ENCODE peak calls at places on chromosomes 12 and 14, in four cellular contexts. M is CD8-positive, alpha-beta T cell; G is pancreas; Q is thyroid gland. A is an unnamed sample. For H3K4me1, the result is how much of the 10 kb centered on the place peaks cover.

GRCh38 chr14:92665699-92666110 is 82.7 kb downstream of the LGMN start:
- DNase-seq in M (no peak), G (no peak), Q (no peak), A (no peak)

GRCh38 chr14:64726585-64726890 is 22.3 kb downstream of the PLEKHG3 start:
- DNase-seq in M (no peak), G (peak), Q (no peak), A (peak)

GRCh38 chr12:112304411-112304810 is 77.8 kb downstream of the HECTD4 start:
- DNase-seq in M (no peak), G (no peak), Q (no peak), A (no peak)

GRCh38 chr12:49887536-49888401 is 15.9 kb downstream of the FAIM2 start:
- DNase-seq in M (no peak), G (no peak), Q (no peak), A (no peak)

GRCh38 chr12:89528434-89528833 is 2.6 kb upstream of the POC1B start:
- DNase-seq in M (no peak), G (no peak), Q (no peak), A (no peak)

GRCh38 chr12:55996715-55997534 is at the start of gene SUOX:
- DNase-seq in M (peak), G (peak), Q (peak), A (peak)

GRCh38 chr12:4287325-4288290 is 14.0 kb downstream of the CCND2 start:
- DNase-seq in M (no peak), G (no peak), Q (no peak), A (peak)

GRCh38 chr14:46140445-46140844 is 511.1 kb downstream of the RPL10L start:
- DNase-seq in M (no peak), G (no peak), Q (no peak), A (no peak)

GRCh38 chr14:69928111-69928523 is 48.9 kb downstream of the SMOC1 start:
- DNase-seq in M (no peak), G (no peak), Q (peak), A (peak)

GRCh38 chr12:9635014-9635413 is 27.3 kb upstream of the KLRB1 start:
- DNase-seq in M (no peak), G (no peak), Q (no peak), A (no peak)

GRCh38 chr12:13713746-13714400 is 267.5 kb downstream of the GRIN2B start:
- DNase-seq in M (no peak), G (no peak), Q (no peak), A (no peak)

GRCh38 chr14:83379371-83379770 is 1845.7 kb upstream of the SEL1L start:
- DNase-seq in M (no peak), G (no peak), Q (no peak), A (no peak)

GRCh38 chr14:70931008-70931407 is 23.7 kb downstream of the PCNX1 start:
- DNase-seq in M (no peak), G (no peak), Q (no peak), A (peak)

GRCh38 chr14:85402546-85403162 is 127.3 kb upstream of the FLRT2 start:
- DNase-seq in M (no peak), G (no peak), Q (no peak), A (no peak)

GRCh38 chr12:53791735-53792326 is 40.1 kb upstream of the CISTR start:
- DNase-seq in M (peak), G (peak), Q (no peak), A (no peak)

GRCh38 chr14:94542811-94543449 is 18.3 kb upstream of the SERPINA4 start:
- DNase-seq in M (no peak), G (no peak), Q (no peak), A (no peak)

GRCh38 chr14:97022741-97023140 is 225.6 kb downstream of the VRK1 start:
- DNase-seq in M (no peak), G (no peak), Q (no peak), A (no peak)

GRCh38 chr12:45688188-45688587 is 41.3 kb upstream of the ARID2 start:
- DNase-seq in M (no peak), G (no peak), Q (no peak), A (no peak)

GRCh38 chr14:53946071-53946403 is 10.6 kb downstream of the BMP4 start:
- DNase-seq in M (no peak), G (no peak), Q (no peak), A (no peak)

GRCh38 chr14:105161314-105161713 is 7.3 kb downstream of the JAG2 start:
- DNase-seq in M (no peak), G (peak), Q (no peak), A (no peak)

GRCh38 chr12:105470601-105471000 is 140.1 kb downstream of the C12orf75 start:
- DNase-seq in M (no peak), G (no peak), Q (no peak), A (no peak)

GRCh38 chr12:100743060-100743459 is 51.5 kb upstream of the ANO4 start:
- DNase-seq in M (no peak), G (no peak), Q (no peak), A (no peak)

GRCh38 chr12:122966743-122967058 is 438 bp upstream of the ABCB9 start:
- DNase-seq in M (no peak), G (no peak), Q (no peak), A (no peak)

GRCh38 chr12:86445361-86445760 is 189.2 kb upstream of the MGAT4C start:
- DNase-seq in M (no peak), G (no peak), Q (no peak), A (no peak)

GRCh38 chr12:113069751-113070116 is 13.2 kb downstream of the DTX1 start:
- DNase-seq in M (no peak), G (no peak), Q (no peak), A (no peak)

GRCh38 chr14:37595809-37596595 is 573 bp downstream of the TTC6 start:
- DNase-seq in M (peak), G (peak), Q (no peak), A (peak)

GRCh38 chr14:36521598-36522345 is 1.7 kb upstream of the NKX2-1 start:
- DNase-seq in M (no peak), G (no peak), Q (peak), A (no peak)

DNA sequence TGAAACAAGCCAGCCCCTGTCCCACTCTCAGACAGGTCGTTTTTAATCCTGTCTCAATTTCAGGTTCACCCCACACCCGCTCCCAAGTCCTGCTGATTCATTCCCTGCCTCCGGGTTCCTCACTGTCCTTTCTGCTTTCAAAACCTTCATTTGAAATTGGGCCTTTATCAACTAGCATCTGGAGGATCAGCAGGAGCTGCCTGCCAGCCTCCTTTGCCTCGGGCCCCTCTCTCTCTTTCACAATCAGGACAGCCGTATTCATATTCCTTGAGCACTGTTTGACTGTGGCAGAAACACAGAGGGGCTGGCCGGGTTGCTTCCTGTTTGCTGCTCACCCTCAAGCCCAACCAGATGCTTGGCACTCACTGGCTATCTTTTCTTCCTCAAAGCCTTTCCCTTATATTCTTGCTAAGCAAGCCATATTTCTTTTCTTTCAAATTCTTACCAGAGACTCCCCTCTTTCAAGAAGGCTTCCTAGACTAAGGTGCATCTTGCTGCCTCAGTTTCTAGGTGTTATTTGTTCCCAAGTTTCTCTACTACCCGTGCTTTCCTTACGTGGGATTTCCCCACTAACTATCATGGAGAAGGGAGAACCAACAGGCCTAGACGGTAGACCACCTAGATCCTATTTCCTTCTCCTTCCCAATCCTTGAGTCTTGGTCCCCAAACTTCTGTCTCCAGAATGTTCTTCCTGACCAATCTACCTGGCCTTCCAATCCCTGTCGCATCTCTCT is 3.0 kb downstream of the GALNT6 start:
- DNase-seq in M (no peak), G (no peak), Q (no peak), A (peak)
- H3K27ac ChIP-seq in M (no peak), G (no peak), Q (no peak), A (no peak)

DNA sequence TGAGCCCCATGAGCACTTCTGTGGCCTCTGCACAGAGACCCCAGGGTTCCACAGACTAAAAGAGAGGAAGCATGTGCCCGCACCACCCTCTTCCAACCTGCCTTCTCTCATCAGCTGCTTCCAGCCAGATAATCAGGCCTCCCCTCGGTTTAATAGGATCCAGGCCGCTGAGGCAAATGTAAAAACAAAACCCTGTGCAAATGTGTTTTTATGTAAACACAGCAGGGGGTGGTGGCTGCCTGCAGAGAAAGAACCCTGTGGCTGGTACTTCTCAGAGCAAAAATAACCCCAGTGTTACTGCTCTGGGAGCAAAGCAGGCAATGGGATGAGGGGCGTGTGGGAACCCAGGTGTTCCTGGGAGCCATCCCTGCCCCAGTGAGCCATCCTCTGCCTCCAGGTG is 46.2 kb downstream of the WSCD2 start:
- DNase-seq in M (no peak), G (no peak), Q (peak), A (no peak)
- TF ChIP-seq CTCF in M (no peak), G (no peak), Q (peak), A (no peak)

DNA sequence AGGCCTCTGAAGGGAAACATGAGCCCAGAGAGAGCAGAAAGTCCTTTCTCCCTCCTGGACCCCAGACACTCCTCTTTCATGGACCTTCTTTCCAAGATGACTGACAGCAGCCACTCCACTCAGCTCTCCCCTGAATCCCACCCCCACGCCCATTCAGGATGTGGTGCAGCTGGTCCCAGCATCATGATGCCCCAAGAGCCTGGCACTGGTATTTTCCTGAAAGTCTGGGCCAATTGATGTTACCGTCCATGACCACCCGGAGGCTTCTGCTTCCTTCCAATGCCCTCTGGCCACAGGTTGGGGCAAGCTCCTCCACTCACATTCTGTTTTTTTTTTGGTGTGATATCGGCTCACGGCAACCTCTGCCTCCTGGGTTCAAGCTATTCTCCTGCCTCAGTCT is 112.6 kb downstream of the CALM1 start:
- DNase-seq in M (no peak), G (no peak), Q (no peak), A (no peak)
- H3K4me1 ChIP-seq in M (under half), G (under half), Q (under half), A (under half)

GRCh38 chr12:52207895-52208294 is 16.1 kb upstream of the KRT80 start:
- DNase-seq in M (no peak), G (peak), Q (peak), A (no peak)

GRCh38 chr12:52207106-52207505 is 15.3 kb upstream of the KRT80 start:
- DNase-seq in M (no peak), G (no peak), Q (no peak), A (no peak)

GRCh38 chr12:52210186-52210924 is 18.5 kb upstream of the KRT80 start:
- DNase-seq in M (no peak), G (no peak), Q (peak), A (peak)

GRCh38 chr12:52209321-52209720 is 17.5 kb upstream of the KRT80 start:
- DNase-seq in M (no peak), G (no peak), Q (peak), A (no peak)

GRCh38 chr12:52208424-52209165 is 16.8 kb upstream of the KRT80 start:
- DNase-seq in M (no peak), G (no peak), Q (peak), A (peak)
- H3K27ac ChIP-seq in M (no peak), G (peak), Q (peak), A (peak)

DNA sequence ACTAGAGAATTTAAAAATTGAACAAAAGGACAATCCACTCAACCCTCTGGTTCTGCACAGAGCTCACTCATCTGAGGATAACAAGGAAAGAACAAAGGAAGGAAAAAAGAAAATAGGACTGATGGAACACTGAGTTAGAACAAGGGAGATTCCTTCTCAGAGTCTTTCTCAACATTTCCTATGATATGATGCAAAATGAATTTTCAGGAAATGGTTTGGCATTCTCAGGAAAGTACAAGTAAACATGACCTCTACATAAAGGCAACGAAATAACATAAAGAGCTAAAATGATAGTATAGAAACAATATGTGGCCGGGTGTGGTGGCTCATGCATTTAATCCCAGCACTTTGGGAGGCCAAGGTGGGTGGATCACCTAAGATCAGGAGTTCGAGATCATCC is 135.8 kb downstream of the ITPR2 start:
- DNase-seq in M (no peak), G (no peak), Q (no peak), A (no peak)
- TF ChIP-seq CTCF in M (no peak), G (no peak), Q (no peak), A (no peak)

DNA sequence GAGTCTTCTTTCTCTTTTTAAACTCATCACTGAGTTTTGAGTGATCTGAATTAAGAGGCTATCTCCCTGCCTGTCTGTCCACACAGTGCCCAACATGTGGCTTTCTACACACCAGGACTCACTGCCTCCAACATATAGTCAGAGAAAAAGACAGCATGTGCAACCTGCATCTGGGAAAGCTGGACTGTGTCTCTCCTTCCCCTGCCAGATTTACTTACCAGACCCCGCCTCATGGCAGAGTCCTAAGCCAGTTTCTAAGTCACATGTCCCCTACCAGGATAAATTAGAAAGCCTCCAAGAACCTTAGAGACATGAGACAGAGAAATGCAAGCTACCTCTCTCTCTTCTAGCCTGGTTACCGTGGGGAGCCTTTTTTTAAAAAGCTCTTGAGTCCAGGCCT is 2.7 kb upstream of the HDAC7 start:
- DNase-seq in M (no peak), G (no peak), Q (no peak), A (no peak)
- H3K4me1 ChIP-seq in M (half or more), G (under half), Q (half or more), A (under half)

GRCh38 chr12:6387541-6387940 is 3.6 kb downstream of the LTBR start:
- DNase-seq in M (no peak), G (no peak), Q (no peak), A (no peak)
- H3K27ac ChIP-seq in M (no peak), G (no peak), Q (peak), A (no peak)

DNA sequence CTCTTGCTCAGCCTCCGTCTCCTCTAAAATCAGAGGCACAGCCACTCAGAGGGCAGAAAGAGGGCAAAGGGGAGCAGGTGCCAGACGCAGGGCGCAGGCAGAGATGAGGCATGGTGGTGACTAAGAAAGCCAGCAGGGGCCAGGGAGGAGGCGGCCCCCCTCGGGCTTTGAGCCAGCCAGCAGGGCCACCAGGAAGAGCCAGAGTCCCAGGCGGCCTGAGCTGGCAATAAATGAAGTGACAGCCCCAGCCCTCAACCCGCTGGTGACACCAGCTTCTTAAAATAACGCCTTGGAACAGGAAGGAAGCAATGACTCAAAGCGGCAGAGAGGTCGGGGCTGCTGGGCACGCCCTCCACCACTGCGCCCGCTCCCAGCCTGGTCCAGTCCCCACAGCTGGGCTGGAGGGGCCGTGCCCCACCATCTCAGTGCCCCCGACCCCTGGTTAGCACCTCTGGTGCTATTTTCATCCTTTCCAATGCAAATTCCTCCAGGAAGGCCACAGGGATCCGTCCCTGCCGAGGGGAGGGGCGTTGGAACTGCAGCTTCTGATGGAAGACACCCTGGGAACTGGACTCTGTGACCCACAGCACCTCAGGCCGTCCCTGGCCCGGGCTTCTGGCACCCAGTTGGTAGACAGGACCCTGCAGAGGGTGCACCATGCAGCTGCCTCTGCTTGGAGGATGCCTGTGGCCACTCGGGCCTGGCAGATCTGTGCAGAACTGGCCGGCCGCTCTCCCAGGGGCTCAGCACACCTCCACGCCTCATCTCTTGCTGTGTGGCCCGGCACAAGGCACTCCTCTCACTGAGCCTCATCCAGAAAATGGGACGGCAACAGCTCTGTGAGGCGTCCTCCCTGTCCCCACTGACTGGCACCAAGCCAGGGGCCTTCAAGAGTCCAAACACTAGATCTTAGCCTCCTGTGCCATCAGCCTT is 113.7 kb downstream of the NCOR2 start:
- DNase-seq in M (peak), G (no peak), Q (peak), A (no peak)
- TF ChIP-seq CTCF in M (no peak), G (no peak), Q (no peak), A (no peak)

GRCh38 chr14:68814376-68815287 is 21.8 kb upstream of the ZFP36L1 start:
- DNase-seq in M (peak), G (no peak), Q (peak), A (no peak)
- H3K4me1 ChIP-seq in M (under half), G (under half), Q (half or more), A (under half)

DNA sequence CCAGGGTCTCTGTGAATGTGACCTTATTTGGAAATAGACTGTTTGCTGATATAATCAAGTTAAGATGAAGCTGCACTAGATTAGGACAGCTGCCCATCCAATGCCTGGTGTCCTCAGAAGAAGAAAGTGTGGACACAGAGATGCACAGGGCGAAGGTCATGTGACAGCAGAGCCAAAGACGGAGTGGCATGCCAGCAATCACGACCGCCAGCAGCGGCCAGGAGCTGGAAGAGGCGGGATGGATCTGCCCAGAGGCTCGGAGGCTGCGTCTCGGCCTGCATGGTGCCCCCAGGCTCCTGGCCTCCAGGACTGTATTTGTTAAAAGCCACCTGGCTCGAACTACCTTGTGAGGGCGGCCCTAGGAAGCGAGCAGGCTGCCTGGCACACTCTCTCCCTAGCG is 76.5 kb downstream of the RFLNA start:
- DNase-seq in M (no peak), G (no peak), Q (no peak), A (no peak)
- H3K27ac ChIP-seq in M (no peak), G (no peak), Q (no peak), A (no peak)

A was measured in foreskin keratinocyte.